ENCODE peak calls at places on chromosomes 2 and 18, in six cellular contexts. One of them, this sample, is unnamed.

GRCh38 chr2:173511942-173512341 is 157.3 kb downstream of the CDCA7 start:
- DNase-seq in WTC11: no peak
- DNase-seq in HCT116: no peak
- DNase-seq in A549: no peak
- DNase-seq in SK-N-SH: no peak
- DNase-seq in K562: no peak
- DNase-seq in this sample: no peak

GRCh38 chr2:23291274-23291673 is 93.7 kb upstream of the KLHL29 start:
- DNase-seq in WTC11: no peak
- DNase-seq in K562: no peak
- DNase-seq in SK-N-SH: no peak
- DNase-seq in HCT116: no peak
- DNase-seq in A549: no peak
- DNase-seq in this sample: no peak

GRCh38 chr2:46812381-46813024 is 103.1 kb downstream of the MCFD2 start:
- DNase-seq in SK-N-SH: peak
- DNase-seq in K562: no peak
- DNase-seq in A549: peak
- DNase-seq in HCT116: no peak
- DNase-seq in WTC11: no peak
- DNase-seq in this sample: no peak

GRCh38 chr18:79796531-79797390 is 977 bp upstream of the KCNG2 start:
- DNase-seq in HCT116: no peak
- DNase-seq in A549: no peak
- DNase-seq in SK-N-SH: no peak
- DNase-seq in WTC11: no peak
- DNase-seq in K562: no peak
- DNase-seq in this sample: no peak

GRCh38 chr2:118932949-118933348 is 9.0 kb upstream of the MARCO start:
- DNase-seq in HCT116: no peak
- DNase-seq in WTC11: no peak
- DNase-seq in SK-N-SH: no peak
- DNase-seq in A549: no peak
- DNase-seq in K562: no peak
- DNase-seq in this sample: no peak

GRCh38 chr2:118723394-118723793 is 124.1 kb downstream of the EN1 start:
- DNase-seq in SK-N-SH: no peak
- DNase-seq in A549: no peak
- DNase-seq in HCT116: no peak
- DNase-seq in WTC11: no peak
- DNase-seq in K562: no peak
- DNase-seq in this sample: no peak

GRCh38 chr2:191270303-191271178 is 25.3 kb downstream of the MYO1B start:
- DNase-seq in WTC11: no peak
- DNase-seq in A549: no peak
- DNase-seq in HCT116: no peak
- DNase-seq in K562: no peak
- DNase-seq in SK-N-SH: no peak
- DNase-seq in this sample: no peak

GRCh38 chr2:134919360-134920210 is 963 bp downstream of the CCNT2 start:
- DNase-seq in WTC11: no peak
- DNase-seq in A549: peak
- DNase-seq in SK-N-SH: peak
- DNase-seq in HCT116: no peak
- DNase-seq in K562: no peak
- DNase-seq in this sample: peak

GRCh38 chr18:27921904-27922541 is 254.9 kb downstream of the CDH2 start:
- DNase-seq in HCT116: peak
- DNase-seq in A549: peak
- DNase-seq in SK-N-SH: peak
- DNase-seq in K562: no peak
- DNase-seq in WTC11: no peak
- DNase-seq in this sample: no peak

GRCh38 chr18:29644276-29644675 is 1398.3 kb downstream of the DSC3 start:
- DNase-seq in SK-N-SH: no peak
- DNase-seq in WTC11: no peak
- DNase-seq in A549: no peak
- DNase-seq in HCT116: peak
- DNase-seq in K562: no peak
- DNase-seq in this sample: no peak

GRCh38 chr2:42928692-42929576 is 136.6 kb upstream of the HAAO start:
- DNase-seq in HCT116: no peak
- DNase-seq in SK-N-SH: peak
- DNase-seq in WTC11: peak
- DNase-seq in K562: peak
- DNase-seq in A549: peak
- DNase-seq in this sample: peak

GRCh38 chr2:127901339-127902072 is 15.8 kb upstream of the AMMECR1L start:
- DNase-seq in WTC11: no peak
- DNase-seq in SK-N-SH: no peak
- DNase-seq in HCT116: no peak
- DNase-seq in K562: no peak
- DNase-seq in A549: no peak
- DNase-seq in this sample: no peak

GRCh38 chr2:17069564-17069963 is 403.9 kb upstream of the CYRIA start:
- DNase-seq in K562: no peak
- DNase-seq in WTC11: no peak
- DNase-seq in SK-N-SH: no peak
- DNase-seq in A549: no peak
- DNase-seq in HCT116: no peak
- DNase-seq in this sample: no peak

GRCh38 chr18:24019641-24020331 is 5.2 kb downstream of the TTC39C start:
- DNase-seq in WTC11: no peak
- DNase-seq in HCT116: no peak
- DNase-seq in K562: no peak
- DNase-seq in SK-N-SH: no peak
- DNase-seq in A549: no peak
- DNase-seq in this sample: no peak

GRCh38 chr2:71347517-71347916 is 15.9 kb downstream of the ZNF638 start:
- DNase-seq in A549: no peak
- DNase-seq in WTC11: no peak
- DNase-seq in SK-N-SH: no peak
- DNase-seq in K562: no peak
- DNase-seq in HCT116: no peak
- DNase-seq in this sample: peak

GRCh38 chr2:5319493-5319892 is 372.7 kb upstream of the SOX11 start:
- DNase-seq in WTC11: no peak
- DNase-seq in K562: no peak
- DNase-seq in HCT116: no peak
- DNase-seq in A549: no peak
- DNase-seq in SK-N-SH: no peak
- DNase-seq in this sample: no peak

GRCh38 chr2:110994250-110994961 is 126.3 kb upstream of the BCL2L11 start:
- DNase-seq in WTC11: no peak
- DNase-seq in HCT116: no peak
- DNase-seq in K562: no peak
- DNase-seq in SK-N-SH: no peak
- DNase-seq in A549: no peak
- DNase-seq in this sample: peak

GRCh38 chr2:9761547-9761946 is 81.7 kb upstream of the TAF1B start:
- DNase-seq in WTC11: no peak
- DNase-seq in K562: no peak
- DNase-seq in HCT116: no peak
- DNase-seq in A549: no peak
- DNase-seq in SK-N-SH: no peak
- DNase-seq in this sample: no peak

GRCh38 chr18:47969851-47970250 is 39.4 kb upstream of the SMAD2 start:
- DNase-seq in A549: no peak
- DNase-seq in SK-N-SH: no peak
- DNase-seq in WTC11: no peak
- DNase-seq in HCT116: no peak
- DNase-seq in K562: peak
- DNase-seq in this sample: peak

GRCh38 chr18:22040527-22040926 is 128.9 kb upstream of the GATA6 start:
- DNase-seq in SK-N-SH: no peak
- DNase-seq in WTC11: no peak
- DNase-seq in K562: no peak
- DNase-seq in A549: no peak
- DNase-seq in HCT116: no peak
- DNase-seq in this sample: no peak

GRCh38 chr2:158567208-158567607 is 110.5 kb downstream of the PKP4 start:
- DNase-seq in K562: no peak
- DNase-seq in SK-N-SH: no peak
- DNase-seq in WTC11: no peak
- DNase-seq in A549: no peak
- DNase-seq in HCT116: no peak
- DNase-seq in this sample: no peak

GRCh38 chr2:201223089-201224073 is 37.0 kb upstream of the CASP8 start:
- DNase-seq in SK-N-SH: no peak
- DNase-seq in WTC11: no peak
- DNase-seq in K562: peak
- DNase-seq in HCT116: no peak
- DNase-seq in A549: no peak
- DNase-seq in this sample: peak

GRCh38 chr2:168705534-168706470 is 96.6 kb upstream of the NOSTRIN start:
- DNase-seq in A549: peak
- DNase-seq in WTC11: no peak
- DNase-seq in K562: peak
- DNase-seq in SK-N-SH: no peak
- DNase-seq in HCT116: no peak
- DNase-seq in this sample: peak

GRCh38 chr18:42414756-42415454 is 459.9 kb downstream of the PIK3C3 start:
- DNase-seq in A549: peak
- DNase-seq in HCT116: no peak
- DNase-seq in K562: no peak
- DNase-seq in WTC11: no peak
- DNase-seq in SK-N-SH: no peak
- DNase-seq in this sample: no peak

GRCh38 chr2:164205347-164205746 is 415.9 kb downstream of the GRB14 start:
- DNase-seq in K562: no peak
- DNase-seq in WTC11: no peak
- DNase-seq in HCT116: no peak
- DNase-seq in SK-N-SH: no peak
- DNase-seq in A549: peak
- DNase-seq in this sample: no peak

GRCh38 chr2:85234879-85235278 is 92.9 kb downstream of the TGOLN2 start:
- DNase-seq in HCT116: no peak
- DNase-seq in SK-N-SH: no peak
- DNase-seq in A549: no peak
- DNase-seq in K562: no peak
- DNase-seq in WTC11: no peak
- DNase-seq in this sample: no peak
- TF ChIP-seq MAX in HCT116: no peak
- TF ChIP-seq MAX in SK-N-SH: no peak
- TF ChIP-seq MAX in A549: no peak
- TF ChIP-seq MAX in K562: no peak
- TF ChIP-seq MAX in WTC11: no peak
- TF ChIP-seq MAX in this sample: no peak

DNA sequence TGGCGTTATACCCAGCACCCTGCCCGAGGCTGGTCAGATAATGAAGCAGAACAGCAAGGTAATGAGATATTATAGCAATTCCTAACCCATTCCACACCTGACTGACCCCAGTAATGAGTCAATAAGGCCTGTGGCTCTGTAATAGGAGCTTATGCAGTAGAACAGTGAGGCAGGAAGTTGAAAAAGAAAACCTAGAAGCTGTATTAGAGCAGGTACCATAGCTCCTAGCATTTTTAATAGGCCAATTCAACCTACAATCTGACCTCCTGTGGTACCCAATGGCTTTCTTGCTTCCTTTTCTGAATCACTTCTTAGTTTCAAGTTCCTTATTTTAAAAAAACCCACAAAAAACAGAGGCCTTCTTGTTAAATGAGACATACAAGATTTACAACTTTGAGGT is 43.6 kb upstream of the MAP2 start:
- DNase-seq in HCT116: no peak
- DNase-seq in K562: no peak
- DNase-seq in SK-N-SH: no peak
- DNase-seq in A549: no peak
- DNase-seq in WTC11: no peak
- DNase-seq in this sample: peak
- TF ChIP-seq MAX in HCT116: no peak
- TF ChIP-seq MAX in K562: no peak
- TF ChIP-seq MAX in SK-N-SH: no peak
- TF ChIP-seq MAX in A549: no peak
- TF ChIP-seq MAX in WTC11: no peak
- TF ChIP-seq MAX in this sample: no peak

DNA sequence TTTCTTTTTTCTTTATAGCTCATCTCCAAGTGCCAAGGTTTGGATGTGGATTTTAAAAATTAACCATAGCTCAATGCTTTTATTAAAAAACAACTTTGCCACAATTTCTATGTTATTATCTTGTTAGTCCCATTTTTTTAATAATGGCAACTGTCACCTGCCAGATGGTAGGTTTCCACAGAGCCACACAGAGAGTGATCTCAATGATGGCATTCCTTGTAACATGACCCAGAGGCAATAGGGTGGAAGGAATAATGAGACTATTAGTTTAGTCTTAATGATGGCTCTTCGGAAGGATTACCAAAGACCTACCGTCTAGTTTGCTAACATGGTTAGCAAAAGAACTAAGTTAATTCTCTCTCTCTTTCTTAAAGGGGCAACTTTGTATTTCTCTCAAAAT is 64.0 kb downstream of the REL start:
- DNase-seq in HCT116: no peak
- DNase-seq in K562: no peak
- DNase-seq in SK-N-SH: no peak
- DNase-seq in WTC11: no peak
- DNase-seq in A549: no peak
- DNase-seq in this sample: no peak
- TF ChIP-seq MAX in HCT116: no peak
- TF ChIP-seq MAX in K562: no peak
- TF ChIP-seq MAX in SK-N-SH: no peak
- TF ChIP-seq MAX in WTC11: no peak
- TF ChIP-seq MAX in A549: no peak
- TF ChIP-seq MAX in this sample: no peak

GRCh38 chr2:26485725-26486418 is 7.9 kb upstream of the OTOF start:
- DNase-seq in WTC11: no peak
- DNase-seq in HCT116: no peak
- DNase-seq in A549: no peak
- DNase-seq in SK-N-SH: no peak
- DNase-seq in K562: no peak
- DNase-seq in this sample: no peak
- TF ChIP-seq MAX in WTC11: no peak
- TF ChIP-seq MAX in HCT116: no peak
- TF ChIP-seq MAX in A549: no peak
- TF ChIP-seq MAX in SK-N-SH: no peak
- TF ChIP-seq MAX in K562: no peak
- TF ChIP-seq MAX in this sample: no peak

GRCh38 chr18:39297225-39297624 is 1731.6 kb upstream of the CELF4 start:
- DNase-seq in WTC11: no peak
- DNase-seq in SK-N-SH: no peak
- DNase-seq in A549: no peak
- DNase-seq in HCT116: no peak
- DNase-seq in K562: no peak
- DNase-seq in this sample: no peak

GRCh38 chr18:39305756-39306155 is 1740.2 kb upstream of the CELF4 start:
- DNase-seq in HCT116: no peak
- DNase-seq in WTC11: no peak
- DNase-seq in SK-N-SH: no peak
- DNase-seq in A549: no peak
- DNase-seq in K562: no peak
- DNase-seq in this sample: no peak

DNA sequence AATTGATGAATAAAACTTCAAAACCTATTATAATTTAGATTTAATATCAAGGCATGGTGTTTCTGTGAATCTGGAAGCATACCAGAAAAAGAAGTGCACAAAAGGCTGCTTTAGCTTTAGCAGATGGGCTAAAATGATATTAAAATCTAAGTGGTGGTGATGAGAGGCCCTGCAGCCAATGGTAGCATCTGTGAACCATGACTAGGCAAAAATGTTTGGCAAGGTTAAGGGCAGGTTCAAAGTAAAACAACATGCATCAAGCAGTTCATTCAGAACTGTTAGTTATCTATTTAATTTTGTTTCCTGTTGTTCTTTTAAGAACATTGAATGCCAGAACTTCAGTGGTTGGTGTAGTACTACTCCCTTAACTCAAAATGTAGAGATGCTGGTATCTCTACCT is 1736.9 kb upstream of the CELF4 start:
- DNase-seq in WTC11: no peak
- DNase-seq in SK-N-SH: no peak
- DNase-seq in K562: no peak
- DNase-seq in HCT116: no peak
- DNase-seq in A549: peak
- DNase-seq in this sample: no peak
- TF ChIP-seq MAX in WTC11: no peak
- TF ChIP-seq MAX in SK-N-SH: no peak
- TF ChIP-seq MAX in K562: no peak
- TF ChIP-seq MAX in HCT116: no peak
- TF ChIP-seq MAX in A549: no peak
- TF ChIP-seq MAX in this sample: no peak